ENCODE peak calls at places on chromosome 20, in six cellular contexts. T is HL-60, A is GM23338, G is A549, J is GM12878, E is Panc1. V is an unnamed sample.

GRCh38 chr20:63136296-63136695 is 79.6 kb downstream of the YTHDF1 start:
- DNase-seq in A (no peak), J (no peak), E (no peak), T (no peak), G (no peak), V (no peak)

GRCh38 chr20:60883517-60883916 is 368.5 kb upstream of the CDH4 start:
- DNase-seq in J (no peak), E (no peak), T (no peak), G (no peak), A (no peak), V (no peak)

GRCh38 chr20:59812286-59813125 is 120.9 kb downstream of the SYCP2 start:
- DNase-seq in T (no peak), A (no peak), J (no peak), E (no peak), G (no peak), V (no peak)

GRCh38 chr20:8583209-8584106 is 451.4 kb downstream of the PLCB1 start:
- DNase-seq in J (no peak), T (no peak), G (no peak), A (peak), E (no peak), V (no peak)

GRCh38 chr20:8431538-8432434 is 299.7 kb downstream of the PLCB1 start:
- DNase-seq in T (no peak), E (no peak), J (no peak), G (no peak), A (peak), V (no peak)

GRCh38 chr20:13995086-13995665 is at the start of gene MACROD2:
- DNase-seq in T (peak), E (peak), A (peak), G (peak), J (no peak), V (peak)

GRCh38 chr20:58677808-58678207 is 14.8 kb upstream of the NPEPL1 start:
- DNase-seq in E (no peak), A (no peak), J (no peak), T (no peak), G (no peak), V (no peak)

GRCh38 chr20:22353586-22353985 is 230.8 kb downstream of the FOXA2 start:
- DNase-seq in A (no peak), J (no peak), E (no peak), T (no peak), G (no peak), V (no peak)

GRCh38 chr20:51042657-51043247 is 19.8 kb upstream of the KCNG1 start:
- DNase-seq in E (no peak), J (no peak), G (no peak), T (no peak), A (peak), V (peak)

DNA sequence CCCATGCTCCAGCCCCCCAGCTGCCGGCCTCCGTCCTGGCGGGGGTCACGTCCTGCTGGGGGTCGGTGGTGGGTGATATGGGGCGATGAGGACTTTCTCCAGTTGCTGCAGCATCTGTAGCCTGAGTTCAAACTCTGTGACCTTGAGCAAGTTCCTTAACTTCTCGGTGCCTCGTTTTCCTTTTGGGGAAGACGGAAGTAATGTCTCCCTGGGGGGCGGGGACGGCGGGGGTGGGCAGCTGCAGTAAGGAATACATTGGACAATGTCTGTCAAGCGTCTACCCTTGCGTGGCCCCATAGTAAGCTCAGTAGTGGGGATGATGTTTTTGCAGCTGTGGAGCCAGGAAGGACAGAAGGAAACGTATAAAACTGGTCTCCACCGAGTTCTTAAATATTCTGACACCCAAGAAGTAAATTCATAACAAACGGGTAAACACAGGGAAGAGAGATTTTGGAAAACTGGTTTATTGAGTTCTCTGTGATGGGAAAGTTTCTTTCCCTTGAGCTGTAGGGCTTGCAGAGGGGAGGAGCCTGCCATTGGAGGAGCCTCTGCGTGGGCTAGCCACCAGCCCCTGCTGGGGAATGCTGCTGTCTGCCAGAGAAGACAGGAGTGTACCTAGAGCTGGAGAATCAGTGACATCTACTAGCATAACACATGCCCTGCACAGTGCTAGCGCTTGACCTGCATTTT is 1.0 kb upstream of the ACSS1 start:
- DNase-seq in G (peak), E (no peak), A (peak), T (no peak), J (no peak), V (no peak)
- TF ChIP-seq REST in G (no peak), E (no peak), A (no peak), T (no peak), J (no peak), V (no peak)

DNA sequence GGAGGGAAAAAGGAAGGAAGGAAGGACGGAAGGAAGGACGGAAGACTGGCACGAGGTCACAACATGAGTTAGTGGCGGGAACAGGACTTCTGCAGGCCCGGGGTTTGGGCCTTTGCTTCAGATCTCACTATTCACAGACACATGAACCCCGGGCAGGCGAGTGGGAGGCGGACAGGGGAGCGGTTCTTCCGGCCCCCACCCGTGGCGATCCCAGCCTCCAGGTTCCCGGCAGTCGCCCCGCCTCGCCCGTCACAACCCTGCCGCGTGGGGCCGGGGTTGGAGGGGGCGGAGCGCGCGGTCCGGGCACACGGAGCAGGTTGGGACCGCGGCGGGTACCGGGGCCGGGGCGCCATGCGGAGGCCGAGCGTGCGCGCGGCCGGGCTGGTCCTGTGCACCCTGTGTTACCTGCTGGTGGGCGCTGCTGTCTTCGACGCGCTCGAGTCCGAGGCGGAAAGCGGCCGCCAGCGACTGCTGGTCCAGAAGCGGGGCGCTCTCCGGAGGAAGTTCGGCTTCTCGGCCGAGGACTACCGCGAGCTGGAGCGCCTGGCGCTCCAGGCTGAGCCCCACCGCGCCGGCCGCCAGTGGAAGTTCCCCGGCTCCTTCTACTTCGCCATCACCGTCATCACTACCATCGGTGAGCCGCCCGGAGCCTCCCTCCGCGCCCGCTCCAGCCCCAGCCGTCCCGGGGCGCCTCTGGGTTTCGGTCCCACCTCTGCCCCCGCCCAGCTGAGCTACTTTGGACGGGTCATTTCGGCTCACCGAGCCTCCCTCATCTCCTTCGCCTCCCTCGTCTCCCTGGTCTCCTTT is at the start of gene KCNK15:
- DNase-seq in G (no peak), T (peak), J (no peak), E (no peak), A (peak), V (no peak)
- TF ChIP-seq REST in G (no peak), T (no peak), J (no peak), E (no peak), A (no peak), V (no peak)

DNA sequence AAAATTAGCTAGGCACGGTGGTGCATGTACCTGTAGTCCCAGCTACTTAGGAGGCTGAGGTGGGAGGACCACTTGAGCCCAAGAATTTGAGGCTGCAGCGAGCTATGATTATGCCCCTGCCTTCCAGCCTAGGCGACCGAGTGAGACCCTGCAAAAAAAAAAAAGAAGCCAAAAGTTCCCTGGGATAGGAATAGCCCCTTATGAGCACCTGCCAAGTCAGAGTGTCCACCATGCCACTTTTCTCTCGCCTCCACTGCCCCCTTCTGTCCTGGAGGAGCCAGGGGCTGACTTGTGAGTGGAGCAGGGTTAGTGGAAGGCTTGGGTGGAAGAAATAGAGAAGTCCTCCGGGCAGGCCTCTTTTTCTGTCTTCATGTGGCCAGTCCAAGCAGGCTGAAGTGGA is 12.1 kb upstream of the DDX27 start:
- DNase-seq in J (no peak), G (no peak), A (peak), E (no peak), T (no peak), V (no peak)
- TF ChIP-seq REST in J (no peak), G (no peak), A (no peak), E (no peak), T (no peak), V (no peak)

GRCh38 chr20:2654384-2654822 is 2.0 kb downstream of the NOP56 start:
- DNase-seq in E (no peak), T (no peak), A (no peak), G (no peak), J (no peak), V (no peak)

GRCh38 chr20:2651772-2652723 is at the start of gene NOP56:
- DNase-seq in T (peak), J (peak), E (no peak), G (peak), A (peak), V (peak)

GRCh38 chr20:2654831-2655230 is 2.4 kb downstream of the NOP56 start:
- DNase-seq in E (no peak), A (no peak), G (no peak), T (no peak), J (no peak), V (no peak)

GRCh38 chr20:2652724-2653510 is 485 bp downstream of the NOP56 start:
- DNase-seq in E (no peak), T (peak), A (peak), J (no peak), G (no peak), V (no peak)

DNA sequence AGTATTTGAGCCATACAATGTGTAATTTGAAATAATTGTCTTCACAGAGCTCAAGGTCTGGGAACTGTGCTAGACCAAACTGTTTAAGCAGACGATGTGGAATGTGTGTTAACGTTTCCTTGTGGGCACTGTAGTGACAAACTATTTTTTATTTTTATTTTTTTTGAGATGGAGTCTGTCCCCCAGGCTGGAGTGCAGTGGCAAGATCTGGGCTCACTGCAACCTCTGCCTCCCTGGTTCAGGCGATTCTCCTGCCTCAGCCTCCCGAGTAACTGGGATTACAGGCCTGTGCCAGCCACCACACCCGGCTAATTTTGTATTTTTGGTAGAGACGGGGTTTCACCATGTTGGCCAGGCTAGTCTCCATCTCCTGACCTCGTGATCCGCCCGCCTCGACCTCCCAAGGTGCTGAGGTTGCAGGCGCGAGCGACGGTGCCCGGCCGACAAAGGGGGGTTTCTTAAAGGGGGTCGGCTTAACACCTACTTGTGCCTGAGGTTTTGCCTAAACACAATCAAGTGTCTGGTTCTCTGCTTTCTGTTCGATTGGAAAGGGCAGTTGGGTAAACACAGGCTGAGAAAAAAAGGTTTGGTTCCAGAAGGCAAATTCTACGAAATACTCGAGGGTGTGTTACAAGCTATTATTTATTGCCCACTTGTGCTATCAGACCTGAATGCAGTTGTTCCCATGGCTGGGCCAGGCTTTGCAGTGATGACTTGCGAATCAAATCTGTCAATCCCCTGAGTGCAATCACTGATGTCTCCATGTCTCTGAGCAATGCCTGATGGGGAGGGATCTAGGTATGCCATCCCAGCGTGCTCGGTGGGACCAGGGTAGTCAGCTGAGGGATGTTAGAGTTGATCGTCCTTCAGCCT is 1.3 kb downstream of the NOP56 start:
- DNase-seq in A (no peak), T (no peak), G (no peak), J (no peak), E (no peak), V (no peak)
- TF ChIP-seq REST in A (no peak), T (no peak), G (no peak), J (no peak), E (no peak), V (no peak)

GRCh38 chr20:19885981-19886665 is 128.1 kb downstream of the RIN2 start:
- DNase-seq in G (peak), E (no peak), T (no peak), J (no peak), A (peak), V (no peak)

GRCh38 chr20:19889011-19889953 is 127.9 kb upstream of the NAA20 start:
- DNase-seq in J (no peak), T (no peak), E (no peak), G (no peak), A (peak), V (no peak)

GRCh38 chr20:19887566-19888268 is 129.4 kb upstream of the NAA20 start:
- DNase-seq in A (no peak), J (no peak), G (no peak), T (no peak), E (no peak), V (no peak)

GRCh38 chr20:19886666-19887288 is 128.7 kb downstream of the RIN2 start:
- DNase-seq in J (no peak), A (peak), G (peak), T (no peak), E (no peak), V (no peak)

GRCh38 chr20:19888269-19888669 is 128.9 kb upstream of the NAA20 start:
- DNase-seq in T (no peak), J (no peak), A (no peak), G (no peak), E (no peak), V (no peak)
- TF ChIP-seq REST in T (no peak), J (no peak), A (no peak), G (no peak), E (no peak), V (no peak)

GRCh38 chr20:9838378-9839295 is at the start of gene PAK5:
- DNase-seq in G (peak), E (no peak), T (no peak), A (peak), J (no peak), V (peak)
- TF ChIP-seq REST in G (no peak), E (no peak), T (no peak), A (no peak), J (no peak), V (no peak)

GRCh38 chr20:44543345-44543744 is 21.5 kb upstream of the SERINC3 start:
- DNase-seq in A (no peak), J (no peak), T (no peak), G (no peak), E (no peak), V (no peak)

GRCh38 chr20:44541957-44542356 is 20.1 kb upstream of the SERINC3 start:
- DNase-seq in G (no peak), J (no peak), T (no peak), E (no peak), A (no peak), V (no peak)

GRCh38 chr20:44544178-44544719 is 22.4 kb upstream of the SERINC3 start:
- DNase-seq in T (no peak), J (no peak), G (no peak), E (no peak), A (no peak), V (no peak)

GRCh38 chr20:44540834-44541233 is 19.0 kb upstream of the SERINC3 start:
- DNase-seq in T (no peak), G (no peak), J (no peak), E (no peak), A (peak), V (no peak)

GRCh38 chr20:44542902-44543301 is 21.0 kb upstream of the SERINC3 start:
- DNase-seq in G (no peak), E (no peak), A (no peak), J (no peak), T (no peak), V (no peak)
- TF ChIP-seq REST in G (no peak), E (no peak), A (no peak), J (no peak), T (no peak), V (no peak)

GRCh38 chr20:37920270-37920669 is 17.3 kb downstream of the VSTM2L start:
- DNase-seq in G (no peak), J (no peak), E (no peak), A (no peak), T (no peak), V (no peak)
- TF ChIP-seq REST in G (no peak), J (no peak), E (no peak), A (no peak), T (no peak), V (no peak)